ENCODE peak calls at places on chromosomes 6 and 20, in five cellular contexts. R is tibial nerve, P is fibroblast of mammary gland, Y is breast epithelium, V is glutamatergic neuron. H is an unnamed sample.

GRCh38 chr6:39087197-39087596 is 27.8 kb downstream of the SAYSD1 start:
- DNase-seq in R (no peak), P (no peak), Y (no peak), V (no peak), H (no peak)

GRCh38 chr20:57545927-57546662 is 14.8 kb upstream of the PCK1 start:
- DNase-seq in P (no peak), V (no peak), R (no peak), Y (no peak), H (no peak)

GRCh38 chr6:659716-660581 is 3.0 kb upstream of the HUS1B start:
- DNase-seq in V (peak), Y (no peak), P (no peak), R (no peak), H (no peak)

GRCh38 chr6:154848580-154848979 is 115.4 kb downstream of the SCAF8 start:
- DNase-seq in V (no peak), Y (no peak), P (no peak), R (no peak), H (no peak)

GRCh38 chr6:47064274-47064673 is 22.1 kb upstream of the ADGRF1 start:
- DNase-seq in R (no peak), V (no peak), P (no peak), Y (no peak), H (no peak)

GRCh38 chr20:25250508-25250907 is 2.6 kb downstream of the PYGB start:
- DNase-seq in R (no peak), P (peak), Y (peak), V (no peak), H (no peak)

GRCh38 chr20:57071283-57071701 is 195.1 kb downstream of the BMP7 start:
- DNase-seq in R (no peak), V (peak), P (no peak), Y (no peak), H (no peak)

GRCh38 chr6:125798734-125799510 is 8.2 kb downstream of the NCOA7 start:
- DNase-seq in Y (no peak), P (no peak), R (no peak), V (no peak), H (no peak)

GRCh38 chr6:24394061-24394460 is 8.7 kb upstream of the MRS2 start:
- DNase-seq in P (no peak), Y (no peak), V (no peak), R (no peak), H (no peak)

GRCh38 chr6:17038316-17038715 is 63.5 kb upstream of the STMND1 start:
- DNase-seq in Y (no peak), R (no peak), P (peak), V (no peak), H (no peak)

GRCh38 chr20:14198416-14198815 is 139.0 kb downstream of the FLRT3 start:
- DNase-seq in P (no peak), Y (no peak), R (no peak), V (no peak), H (no peak)

GRCh38 chr20:41175201-41175651 is 37.9 kb downstream of the PLCG1 start:
- DNase-seq in R (peak), Y (peak), V (no peak), P (no peak), H (no peak)

GRCh38 chr6:126643352-126643751 is 303.4 kb downstream of the CENPW start:
- DNase-seq in R (no peak), V (no peak), P (no peak), Y (no peak), H (no peak)

GRCh38 chr6:26594128-26594493 is 2.6 kb upstream of the ABT1 start:
- DNase-seq in P (no peak), Y (no peak), V (no peak), R (no peak), H (no peak)

GRCh38 chr20:46117704-46118467 is at the start of gene CD40:
- DNase-seq in Y (peak), R (peak), V (peak), P (peak), H (peak)

GRCh38 chr6:45741437-45742166 is 274.1 kb downstream of the CLIC5 start:
- DNase-seq in V (no peak), R (peak), P (peak), Y (peak), H (no peak)

GRCh38 chr20:24992420-24993205 is at the start of gene APMAP:
- DNase-seq in Y (peak), R (peak), P (peak), V (peak), H (peak)

GRCh38 chr6:28522594-28523557 is 2.8 kb upstream of the GPX5 start:
- DNase-seq in R (no peak), Y (no peak), P (no peak), V (no peak), H (no peak)
- TF ChIP-seq CTCF in R (no peak), Y (no peak), P (no peak), V (no peak), H (no peak)

GRCh38 chr6:49264909-49265308 is 198.1 kb downstream of the MMUT start:
- DNase-seq in V (no peak), R (no peak), P (no peak), Y (no peak), H (no peak)
- TF ChIP-seq CTCF in V (no peak), R (no peak), P (no peak), Y (no peak), H (no peak)

DNA sequence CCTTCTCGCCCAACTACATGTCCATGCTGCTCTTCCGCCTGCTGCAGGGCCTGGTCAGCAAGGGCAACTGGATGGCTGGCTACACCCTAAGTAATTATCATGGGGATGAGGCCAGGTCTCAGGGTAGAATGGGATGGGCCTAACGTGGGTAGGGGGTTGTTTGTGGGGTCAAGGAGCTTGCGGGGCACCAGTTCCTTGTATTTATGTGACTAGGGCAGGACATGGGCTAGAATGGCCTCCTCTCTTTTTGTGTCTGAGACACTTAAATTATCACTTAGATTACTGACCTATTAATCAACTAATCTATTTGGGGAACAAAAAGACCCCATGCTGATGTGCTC is 10.7 kb downstream of the SLC22A1 start:
- DNase-seq in R (no peak), V (no peak), Y (no peak), P (no peak), H (no peak)
- TF ChIP-seq CTCF in R (no peak), V (no peak), Y (no peak), P (no peak), H (no peak)

DNA sequence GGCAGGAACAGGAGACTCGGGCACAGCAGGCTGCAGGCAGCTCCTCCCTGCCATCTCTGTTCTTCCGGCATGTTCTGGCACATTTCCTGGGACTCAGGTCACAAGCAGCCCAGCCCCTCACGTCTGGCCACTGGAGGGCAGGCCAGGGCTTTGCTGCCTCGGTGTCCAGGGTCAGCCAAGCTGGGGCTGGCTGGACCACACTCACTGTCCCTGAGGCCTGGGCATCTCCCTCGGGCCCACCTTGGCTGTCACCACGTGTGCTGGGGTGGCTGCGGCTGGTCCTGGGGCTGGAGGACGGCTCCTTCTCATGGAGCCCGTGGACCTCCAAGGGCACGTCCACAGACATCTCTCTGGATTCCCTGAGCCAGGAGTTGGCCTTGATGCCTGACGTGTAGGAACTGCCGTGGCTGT is 18.5 kb downstream of the FRMD1 start:
- DNase-seq in Y (peak), R (peak), V (peak), P (peak), H (peak)
- TF ChIP-seq CTCF in Y (no peak), R (peak), V (peak), P (peak), H (peak)

DNA sequence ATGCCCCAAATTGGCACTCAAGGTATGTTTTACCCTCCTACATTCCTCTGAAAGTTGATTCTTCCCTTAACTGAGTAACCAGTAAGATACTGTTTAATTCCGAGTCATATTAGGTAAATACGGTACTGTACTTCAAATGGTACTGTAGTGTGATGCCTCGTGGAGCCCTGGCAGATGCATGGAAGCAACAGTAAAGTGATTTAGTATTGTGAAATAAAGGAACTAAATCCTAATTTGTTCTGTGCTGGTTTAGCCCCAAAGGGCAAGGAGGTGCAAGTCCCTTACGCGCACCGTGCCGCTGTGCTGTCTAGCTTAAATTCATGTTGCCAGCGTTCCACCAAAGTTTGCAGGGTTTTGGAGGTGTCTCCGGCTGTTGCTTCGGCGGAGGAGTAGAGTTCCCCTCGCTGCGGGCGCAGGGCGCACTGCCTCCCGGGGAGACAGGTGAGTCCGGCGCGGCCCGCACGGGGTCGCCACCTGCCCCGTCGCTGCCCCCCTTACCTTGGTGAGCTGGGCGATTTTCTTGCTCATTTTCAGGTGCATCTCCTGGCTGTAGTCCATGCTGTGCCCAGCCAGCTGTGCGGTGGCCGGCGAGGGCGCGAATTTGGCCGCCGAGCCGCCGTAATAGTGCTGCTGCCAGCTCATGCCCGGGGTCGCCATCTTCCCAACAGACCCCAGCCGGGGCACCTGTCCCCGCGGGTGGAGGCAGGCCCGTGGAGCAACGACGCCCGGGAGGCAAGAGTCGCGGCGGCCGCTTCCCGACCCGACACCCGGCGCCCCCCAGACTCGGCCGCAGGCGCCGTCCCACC is 618 bp downstream of the FAM184A start:
- DNase-seq in Y (peak), R (no peak), V (peak), P (peak), H (peak)
- TF ChIP-seq CTCF in Y (no peak), R (no peak), V (no peak), P (no peak), H (no peak)

DNA sequence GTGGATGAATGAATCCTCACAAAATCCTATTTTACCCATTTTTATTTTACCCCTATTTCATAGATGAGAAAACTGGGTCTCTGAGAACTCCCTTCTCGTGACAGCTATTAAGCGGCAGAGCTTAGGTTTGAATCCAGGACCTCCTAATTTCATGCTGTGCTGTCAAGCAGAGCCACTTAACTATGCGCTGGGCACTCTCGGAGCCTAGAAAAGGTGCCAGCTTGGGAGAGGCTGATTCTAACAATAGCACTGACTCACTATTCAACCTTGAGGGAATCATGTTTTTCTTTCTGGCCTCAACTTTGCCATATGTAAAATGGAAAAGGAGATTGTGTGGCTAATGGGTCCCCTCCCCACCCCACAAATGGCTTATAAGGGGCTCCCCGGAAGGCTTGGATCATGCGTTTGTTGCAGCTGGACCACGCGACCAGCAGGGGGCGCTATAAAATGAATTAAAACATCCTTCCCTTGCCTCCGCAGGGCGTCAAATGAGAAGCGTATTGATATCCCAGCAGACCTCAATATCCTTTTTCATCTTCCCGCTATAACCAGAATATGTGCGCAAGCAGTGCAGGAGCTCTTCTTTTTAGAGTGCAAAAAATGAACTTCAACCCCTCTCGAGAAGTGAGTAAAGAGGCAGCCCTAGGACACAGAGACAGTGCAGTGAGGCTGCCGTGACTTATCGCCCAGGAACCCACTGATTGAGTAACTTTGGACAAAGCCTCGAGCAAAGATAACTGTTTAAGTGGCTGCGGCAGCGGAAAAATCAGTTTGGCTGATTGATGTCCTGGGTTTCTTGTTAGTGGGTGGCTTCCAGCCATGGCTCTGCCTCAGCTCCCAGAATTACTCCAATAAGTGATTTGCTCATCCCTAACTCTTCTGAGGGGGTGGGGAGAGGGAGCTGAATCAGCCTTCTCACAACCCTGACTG is 12.9 kb upstream of the PDYN start:
- DNase-seq in P (peak), Y (no peak), V (peak), R (no peak), H (peak)
- TF ChIP-seq CTCF in P (peak), Y (peak), V (peak), R (peak), H (peak)

GRCh38 chr20:33233129-33233774 is 2.5 kb upstream of the BPIFA1 start:
- DNase-seq in R (no peak), Y (no peak), P (no peak), V (no peak), H (peak)
- TF ChIP-seq CTCF in R (no peak), Y (no peak), P (no peak), V (no peak), H (no peak)

DNA sequence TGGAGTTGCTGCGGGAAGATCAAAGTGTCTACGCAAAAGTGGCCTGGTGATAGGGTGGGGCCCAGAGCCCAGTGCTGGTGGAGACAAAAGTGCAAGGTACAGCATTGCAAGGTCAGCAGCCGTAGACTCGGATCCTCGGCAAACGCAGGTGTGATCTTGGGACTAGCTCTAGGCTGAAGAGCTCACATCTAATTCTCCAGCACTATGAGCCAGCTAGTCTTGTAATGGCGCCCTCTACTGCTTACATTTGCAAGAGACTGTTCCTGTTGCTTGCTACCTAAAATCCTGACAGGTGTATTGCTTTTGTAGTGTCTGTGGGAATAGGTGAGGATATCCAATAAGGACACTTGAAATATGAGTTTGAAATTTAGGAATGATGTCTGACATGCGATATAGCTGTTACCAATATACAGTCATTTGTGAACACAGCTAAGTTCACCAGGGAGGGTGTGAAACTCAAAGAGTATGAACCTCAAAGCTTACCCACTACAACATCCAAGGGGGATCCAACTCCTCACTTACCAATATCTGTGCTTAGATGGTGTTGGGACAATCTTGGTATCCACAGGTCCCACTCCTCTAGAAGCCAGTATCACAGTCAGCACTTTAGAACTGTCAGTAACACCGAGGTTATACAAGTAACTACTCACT is 58.4 kb downstream of the PDE7B start:
- DNase-seq in R (peak), V (peak), Y (no peak), P (peak), H (peak)
- TF ChIP-seq CTCF in R (no peak), V (peak), Y (peak), P (peak), H (peak)

GRCh38 chr20:64131406-64131805 is 24.0 kb upstream of the NPBWR2 start:
- DNase-seq in Y (no peak), R (no peak), P (peak), V (peak), H (no peak)
- TF ChIP-seq CTCF in Y (no peak), R (no peak), P (peak), V (no peak), H (no peak)

DNA sequence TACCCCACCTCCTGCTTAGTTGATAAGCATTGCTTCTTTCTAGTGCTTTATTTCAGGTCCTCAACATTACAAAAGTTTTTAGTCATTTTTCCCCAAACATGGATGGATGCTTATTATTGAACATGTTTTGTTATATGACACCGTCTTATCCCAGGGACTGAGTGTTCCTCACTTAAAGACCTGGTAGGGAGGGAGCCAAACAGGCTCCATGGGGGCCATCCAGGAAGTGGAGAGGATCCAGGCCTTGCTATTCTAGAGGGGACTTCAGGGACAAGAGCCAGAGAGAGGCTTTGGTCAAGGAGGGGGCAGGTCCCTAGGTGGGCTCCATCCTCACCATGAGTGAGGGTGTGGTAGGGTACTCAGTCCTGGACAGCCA is 7.4 kb downstream of the SLC32A1 start:
- DNase-seq in R (no peak), P (no peak), Y (no peak), V (no peak), H (no peak)
- TF ChIP-seq CTCF in R (no peak), P (no peak), Y (no peak), V (peak), H (peak)